ENCODE peak calls at places on chromosomes 13 and 19, in nine cellular contexts. I is T-helper 2 cell; W is hippocampal formation; V is lower leg skin; B is substantia nigra; R is AG09309; D is A172; Q is AG10803; C is CD4-positive, alpha-beta memory T cell. L is an unnamed sample.

GRCh38 chr19:49359851-49360845 is 2.1 kb downstream of the TEAD2 start:
- DNase-seq in Q (no peak), W (no peak), B (no peak), V (no peak), C (no peak), D (no peak), R (no peak), I (no peak), L (peak)

GRCh38 chr19:1445932-1446712 is 3.8 kb upstream of the APC2 start:
- DNase-seq in V (no peak), B (no peak), Q (no peak), W (no peak), C (no peak), R (no peak), I (no peak), D (no peak), L (peak)

GRCh38 chr13:24842533-24843278 is 78.7 kb downstream of the RNF17 start:
- DNase-seq in B (no peak), I (no peak), R (no peak), W (no peak), C (no peak), Q (no peak), D (peak), V (no peak), L (no peak)

GRCh38 chr13:112893570-112894422 is 75.2 kb upstream of the MCF2L start:
- DNase-seq in C (no peak), B (no peak), D (no peak), R (no peak), I (no peak), Q (no peak), W (no peak), V (no peak), L (peak)

GRCh38 chr19:3455960-3456601 is 24.2 kb downstream of the SMIM24 start:
- DNase-seq in B (no peak), R (no peak), Q (no peak), W (no peak), V (no peak), D (no peak), C (no peak), I (no peak), L (no peak)

GRCh38 chr19:51179297-51179696 is 37.2 kb downstream of the SIGLEC7 start:
- DNase-seq in I (no peak), B (no peak), C (no peak), W (no peak), V (no peak), R (no peak), Q (no peak), D (no peak), L (no peak)

GRCh38 chr19:34365463-34366401 is 736 bp downstream of the GPI start:
- DNase-seq in W (peak), V (no peak), B (peak), R (no peak), Q (peak), D (peak), I (no peak), C (no peak), L (peak)

GRCh38 chr13:26024558-26024957 is 27.3 kb downstream of the SHISA2 start:
- DNase-seq in V (no peak), R (no peak), B (no peak), Q (no peak), C (no peak), I (no peak), W (no peak), D (no peak), L (no peak)

GRCh38 chr13:39684531-39685137 is 29.2 kb downstream of the COG6 start:
- DNase-seq in V (no peak), Q (peak), I (no peak), R (no peak), C (peak), D (peak), W (no peak), B (no peak), L (peak)

GRCh38 chr13:76129305-76130040 is 493.3 kb downstream of the LMO7 start:
- DNase-seq in D (no peak), R (no peak), W (no peak), Q (no peak), V (no peak), B (no peak), C (no peak), I (no peak), L (no peak)

GRCh38 chr19:6769006-6769637 is 1.9 kb upstream of the SH2D3A start:
- DNase-seq in W (no peak), R (no peak), I (no peak), Q (peak), D (no peak), V (no peak), C (no peak), B (no peak), L (peak)

GRCh38 chr13:114066956-114067355 is 65.5 kb downstream of the RASA3 start:
- DNase-seq in W (no peak), I (no peak), B (no peak), V (no peak), C (no peak), R (no peak), Q (no peak), D (no peak), L (no peak)

GRCh38 chr19:41957838-41958366 is 1.2 kb downstream of the RABAC1 start:
- DNase-seq in V (no peak), Q (peak), C (no peak), B (no peak), D (peak), I (no peak), W (peak), R (peak), L (peak)

GRCh38 chr19:41297628-41298326 is 12.2 kb upstream of the CCDC97 start:
- DNase-seq in V (no peak), W (no peak), C (no peak), Q (no peak), R (no peak), B (no peak), I (no peak), D (no peak), L (no peak)

GRCh38 chr13:111005808-111006494 is 91.1 kb upstream of the ANKRD10 start:
- DNase-seq in R (no peak), I (no peak), D (peak), B (no peak), W (no peak), C (no peak), Q (peak), V (no peak), L (peak)

GRCh38 chr19:49427855-49428546 is 2.8 kb downstream of the GFY start:
- DNase-seq in D (no peak), I (no peak), C (no peak), V (no peak), B (no peak), R (no peak), Q (no peak), W (no peak), L (no peak)

GRCh38 chr19:370641-371330 is 26.2 kb upstream of the MIER2 start:
- DNase-seq in C (no peak), D (no peak), B (no peak), Q (no peak), I (no peak), W (no peak), R (no peak), V (no peak), L (no peak)

GRCh38 chr19:27793128-27793643 is 1419.8 kb downstream of the UQCRFS1 start:
- DNase-seq in B (peak), W (no peak), R (peak), Q (peak), I (peak), C (peak), D (peak), V (peak), L (peak)

GRCh38 chr19:40610396-40611064 is 9.4 kb downstream of the LTBP4 start:
- DNase-seq in I (peak), B (peak), W (peak), V (no peak), C (peak), Q (no peak), D (no peak), R (no peak), L (peak)

GRCh38 chr19:3365447-3366103 is 808 bp upstream of the NFIC start:
- DNase-seq in B (peak), R (no peak), W (peak), D (peak), I (no peak), V (peak), C (no peak), Q (peak), L (peak)

GRCh38 chr19:752652-753517 is 2.0 kb downstream of the MISP start:
- DNase-seq in B (no peak), R (peak), V (peak), D (peak), Q (peak), W (no peak), C (no peak), I (no peak), L (peak)

GRCh38 chr13:22077764-22078163 is 406.9 kb downstream of the FGF9 start:
- DNase-seq in I (no peak), W (no peak), C (no peak), D (no peak), Q (no peak), B (no peak), R (no peak), V (no peak), L (no peak)

GRCh38 chr19:36152886-36153525 is 759 bp upstream of the COX7A1 start:
- DNase-seq in V (no peak), I (no peak), C (no peak), W (no peak), Q (no peak), R (no peak), D (no peak), B (no peak), L (no peak)